ENCODE peak calls at places on chromosomes 16 and 17, in eight cellular contexts. W is WTC11; Y is stimulated activated CD4-positive, alpha-beta T cell treated with anti-CD3 and anti-CD28 coated beads, Interleukin-2, amount 100 ng/mL, for 24 hours; B is tibial artery; K is OCI-LY7; S is fibroblast of the conjunctiva; Q is GM18507; P is SW 1271. V is an unnamed sample.

GRCh38 chr17:12041316-12041715 is 20.6 kb downstream of the MAP2K4 start:
- DNase-seq in B (no peak), P (peak), S (peak), W (no peak), Y (no peak), Q (no peak), K (no peak), V (no peak)

GRCh38 chr16:48081656-48082055 is 74.1 kb downstream of the ABCC12 start:
- DNase-seq in S (peak), P (no peak), K (no peak), Q (no peak), B (no peak), W (no peak), Y (no peak), V (no peak)

GRCh38 chr17:82257473-82257872 is 16.0 kb downstream of the CSNK1D start:
- DNase-seq in P (no peak), B (no peak), S (no peak), Y (peak), K (peak), W (peak), Q (no peak), V (no peak)

GRCh38 chr17:82356845-82357355 is 2.1 kb upstream of the TEX19 start:
- DNase-seq in P (no peak), S (no peak), Q (no peak), Y (no peak), B (no peak), W (peak), K (peak), V (no peak)

GRCh38 chr17:57782642-57783337 is 37.7 kb upstream of the CCDC182 start:
- DNase-seq in Y (no peak), P (no peak), Q (no peak), K (no peak), S (no peak), W (peak), B (no peak), V (no peak)

GRCh38 chr16:53429221-53429943 is 4.9 kb upstream of the RBL2 start:
- DNase-seq in B (no peak), Q (no peak), W (no peak), S (peak), Y (no peak), P (no peak), K (no peak), V (no peak)

GRCh38 chr17:81509687-81510523 is 2.7 kb downstream of the ACTG1 start:
- DNase-seq in P (no peak), B (no peak), Q (no peak), S (no peak), W (no peak), K (peak), Y (peak), V (no peak)

GRCh38 chr17:41987642-41988041 is 21.0 kb downstream of the CNP start:
- DNase-seq in W (no peak), B (no peak), S (no peak), Y (no peak), P (no peak), Q (no peak), K (peak), V (no peak)

GRCh38 chr16:6571044-6571443 is 761.6 kb upstream of the RBFOX1 start:
- DNase-seq in K (no peak), B (no peak), Y (no peak), W (no peak), Q (no peak), P (no peak), S (no peak), V (no peak)

GRCh38 chr17:43033947-43034622 is 9.1 kb downstream of the RND2 start:
- DNase-seq in W (peak), Q (no peak), S (no peak), P (no peak), K (no peak), B (no peak), Y (no peak), V (no peak)

V was measured in GM12878.